ENCODE peak calls at places on chromosomes 1 and 21, in four cellular contexts. One of them, this sample, is unnamed.

GRCh38 chr1:33391669-33392068 is 39.2 kb downstream of the PHC2 start:
- DNase-seq in GM12878: no peak
- DNase-seq in K562: no peak
- DNase-seq in HL-60: no peak
- DNase-seq in this sample: no peak

GRCh38 chr1:151892190-151892589 is 17.1 kb downstream of the THEM4 start:
- DNase-seq in GM12878: no peak
- DNase-seq in K562: no peak
- DNase-seq in HL-60: no peak
- DNase-seq in this sample: no peak

GRCh38 chr1:146032613-146033219 is 11.2 kb upstream of the HJV start:
- DNase-seq in GM12878: peak; percentile 23
- DNase-seq in K562: peak; percentile 42
- DNase-seq in HL-60: peak; percentile 35
- DNase-seq in this sample: no peak

GRCh38 chr1:92219028-92219427 is 1.3 kb downstream of the C1orf146 start:
- DNase-seq in GM12878: no peak
- DNase-seq in K562: no peak
- DNase-seq in HL-60: no peak
- DNase-seq in this sample: no peak

GRCh38 chr21:17730782-17731181 is 88.4 kb downstream of the C21orf91 start:
- DNase-seq in GM12878: no peak
- DNase-seq in K562: no peak
- DNase-seq in HL-60: peak; percentile 52
- DNase-seq in this sample: no peak

GRCh38 chr1:27436204-27437159 is 44.1 kb downstream of the GPR3 start:
- DNase-seq in GM12878: no peak
- DNase-seq in K562: peak; percentile 68
- DNase-seq in HL-60: peak; percentile 57
- DNase-seq in this sample: no peak

GRCh38 chr1:234770031-234770795 is 160.2 kb upstream of the IRF2BP2 start:
- DNase-seq in GM12878: no peak
- DNase-seq in K562: no peak
- DNase-seq in HL-60: no peak
- DNase-seq in this sample: no peak

GRCh38 chr1:78284354-78284753 is 206.4 kb upstream of the PTGFR start:
- DNase-seq in GM12878: no peak
- DNase-seq in K562: no peak
- DNase-seq in HL-60: no peak
- DNase-seq in this sample: no peak

GRCh38 chr1:19413999-19414398 is 71.3 kb downstream of the CAPZB start:
- DNase-seq in GM12878: no peak
- DNase-seq in K562: no peak
- DNase-seq in HL-60: no peak
- DNase-seq in this sample: no peak

GRCh38 chr1:162466797-162467196 is 30.8 kb upstream of the UHMK1 start:
- DNase-seq in GM12878: no peak
- DNase-seq in K562: no peak
- DNase-seq in HL-60: no peak
- DNase-seq in this sample: no peak

GRCh38 chr1:234918216-234918841 is 210.3 kb downstream of the TOMM20 start:
- DNase-seq in GM12878: no peak
- DNase-seq in K562: no peak
- DNase-seq in HL-60: no peak
- DNase-seq in this sample: no peak

GRCh38 chr1:227728059-227728891 is 6.8 kb downstream of the JMJD4 start:
- DNase-seq in GM12878: peak; percentile 24
- DNase-seq in K562: peak; percentile 95
- DNase-seq in HL-60: no peak
- DNase-seq in this sample: peak; percentile 79
- TF ChIP-seq SPI1 in GM12878: no peak
- TF ChIP-seq SPI1 in K562: no peak
- TF ChIP-seq SPI1 in HL-60: no peak
- TF ChIP-seq SPI1 in this sample: no peak

GRCh38 chr1:53769780-53770179 is 30.8 kb upstream of the GLIS1 start:
- DNase-seq in GM12878: no peak
- DNase-seq in K562: no peak
- DNase-seq in HL-60: no peak
- DNase-seq in this sample: no peak

GRCh38 chr1:53766194-53766748 is 27.3 kb upstream of the GLIS1 start:
- DNase-seq in GM12878: no peak
- DNase-seq in K562: no peak
- DNase-seq in HL-60: no peak
- DNase-seq in this sample: no peak

GRCh38 chr1:53765656-53766055 is 26.7 kb upstream of the GLIS1 start:
- DNase-seq in GM12878: no peak
- DNase-seq in K562: no peak
- DNase-seq in HL-60: no peak
- DNase-seq in this sample: no peak

GRCh38 chr1:53769184-53769583 is 30.2 kb upstream of the GLIS1 start:
- DNase-seq in GM12878: no peak
- DNase-seq in K562: no peak
- DNase-seq in HL-60: no peak
- DNase-seq in this sample: no peak

GRCh38 chr1:53766766-53767409 is 27.9 kb upstream of the GLIS1 start:
- DNase-seq in GM12878: no peak
- DNase-seq in K562: no peak
- DNase-seq in HL-60: no peak
- DNase-seq in this sample: no peak
- TF ChIP-seq SPI1 in GM12878: no peak
- TF ChIP-seq SPI1 in K562: no peak
- TF ChIP-seq SPI1 in HL-60: no peak
- TF ChIP-seq SPI1 in this sample: no peak

GRCh38 chr1:1109743-1110142 is 6.1 kb downstream of the C1orf159 start:
- DNase-seq in GM12878: no peak
- DNase-seq in K562: peak; percentile 92
- DNase-seq in HL-60: no peak
- DNase-seq in this sample: no peak
- TF ChIP-seq SPI1 in GM12878: no peak
- TF ChIP-seq SPI1 in K562: no peak
- TF ChIP-seq SPI1 in HL-60: no peak
- TF ChIP-seq SPI1 in this sample: no peak

DNA sequence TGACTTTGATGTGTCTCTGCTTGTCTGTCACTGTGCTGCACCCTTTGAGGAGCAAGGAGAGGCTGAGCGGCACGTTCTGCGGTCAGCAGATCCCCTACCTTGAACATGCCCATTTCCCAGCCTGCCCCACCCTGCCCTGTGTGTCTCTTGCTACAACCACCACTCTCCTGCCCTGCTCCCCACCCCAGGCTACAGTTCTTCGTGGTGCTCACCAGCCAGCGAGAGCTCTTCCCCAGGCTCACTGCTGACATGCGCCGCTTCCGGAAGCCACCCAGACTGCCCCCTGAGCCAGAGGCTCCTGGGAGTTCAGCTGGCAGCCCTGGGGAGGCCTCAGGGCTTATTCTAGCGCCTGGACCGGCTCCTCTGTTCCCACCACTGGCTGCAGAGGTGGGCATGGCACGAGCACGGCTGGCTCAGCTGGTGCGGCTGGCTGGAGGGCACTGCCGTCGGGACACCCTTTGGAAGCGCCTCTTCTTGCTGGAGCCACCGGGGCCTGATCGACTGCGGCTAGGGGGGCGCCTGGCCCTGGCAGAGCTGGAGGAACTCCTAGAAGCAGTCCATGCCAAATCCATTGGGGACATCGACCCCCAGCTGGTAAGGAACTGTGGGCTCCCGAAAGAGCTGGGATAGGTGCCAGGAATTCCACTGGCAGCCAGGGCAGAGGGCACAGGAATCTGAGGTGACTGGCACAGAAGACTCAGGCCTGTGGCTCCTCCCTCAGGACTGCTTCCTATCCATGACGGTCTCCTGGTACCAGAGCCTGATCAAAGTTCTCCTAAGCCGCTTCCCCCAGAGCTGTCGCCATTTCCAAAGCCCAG is 5.6 kb downstream of the HYI start:
- DNase-seq in GM12878: no peak
- DNase-seq in K562: no peak
- DNase-seq in HL-60: no peak
- DNase-seq in this sample: no peak
- TF ChIP-seq SPI1 in GM12878: no peak
- TF ChIP-seq SPI1 in K562: no peak
- TF ChIP-seq SPI1 in HL-60: no peak
- TF ChIP-seq SPI1 in this sample: no peak

GRCh38 chr1:1093610-1093943 is 19.5 kb upstream of the RNF223 start:
- DNase-seq in GM12878: no peak
- DNase-seq in K562: no peak
- DNase-seq in HL-60: no peak
- DNase-seq in this sample: no peak
- TF ChIP-seq SPI1 in GM12878: no peak
- TF ChIP-seq SPI1 in K562: no peak
- TF ChIP-seq SPI1 in HL-60: no peak
- TF ChIP-seq SPI1 in this sample: no peak

GRCh38 chr1:22676916-22677601 is 24.0 kb downstream of the C1QB start:
- DNase-seq in GM12878: no peak
- DNase-seq in K562: no peak
- DNase-seq in HL-60: no peak
- DNase-seq in this sample: no peak
- TF ChIP-seq SPI1 in GM12878: no peak
- TF ChIP-seq SPI1 in K562: no peak
- TF ChIP-seq SPI1 in HL-60: no peak
- TF ChIP-seq SPI1 in this sample: no peak

GRCh38 chr1:155455588-155456195 is 106.9 kb downstream of the ASH1L start:
- DNase-seq in GM12878: no peak
- DNase-seq in K562: no peak
- DNase-seq in HL-60: no peak
- DNase-seq in this sample: no peak
- TF ChIP-seq SPI1 in GM12878: no peak
- TF ChIP-seq SPI1 in K562: no peak
- TF ChIP-seq SPI1 in HL-60: no peak
- TF ChIP-seq SPI1 in this sample: no peak

GRCh38 chr1:55631508-55631907 is 416.3 kb upstream of the USP24 start:
- DNase-seq in GM12878: no peak
- DNase-seq in K562: no peak
- DNase-seq in HL-60: no peak
- DNase-seq in this sample: no peak

GRCh38 chr1:55632058-55632457 is 416.9 kb upstream of the USP24 start:
- DNase-seq in GM12878: no peak
- DNase-seq in K562: no peak
- DNase-seq in HL-60: no peak
- DNase-seq in this sample: no peak

GRCh38 chr1:55634516-55634915 is 419.4 kb upstream of the USP24 start:
- DNase-seq in GM12878: no peak
- DNase-seq in K562: no peak
- DNase-seq in HL-60: no peak
- DNase-seq in this sample: no peak

GRCh38 chr1:55635856-55636255 is 420.7 kb upstream of the USP24 start:
- DNase-seq in GM12878: no peak
- DNase-seq in K562: no peak
- DNase-seq in HL-60: no peak
- DNase-seq in this sample: no peak

GRCh38 chr1:55632906-55633305 is 417.7 kb upstream of the USP24 start:
- DNase-seq in GM12878: no peak
- DNase-seq in K562: no peak
- DNase-seq in HL-60: no peak
- DNase-seq in this sample: no peak
- TF ChIP-seq SPI1 in GM12878: no peak
- TF ChIP-seq SPI1 in K562: no peak
- TF ChIP-seq SPI1 in HL-60: no peak
- TF ChIP-seq SPI1 in this sample: no peak